ENCODE peak calls at places on chromosome 5, in four cellular contexts. M is AG10803, Y is left ventricle myocardium inferior, W is coronary artery. C is an unnamed sample.

GRCh38 chr5:173228639-173229380 is 6.2 kb downstream of the NKX2-5 start:
- DNase-seq in Y (no peak), W (no peak), M (no peak), C (no peak)

GRCh38 chr5:39364367-39364766 is at the start of gene C9:
- DNase-seq in Y (no peak), W (no peak), M (no peak), C (no peak)

GRCh38 chr5:78964889-78965288 is 20.2 kb downstream of the ARSB start:
- DNase-seq in M (peak), W (no peak), Y (no peak), C (no peak)

GRCh38 chr5:77398896-77399295 is 93.2 kb downstream of the WDR41 start:
- DNase-seq in M (peak), W (no peak), Y (no peak), C (no peak)

GRCh38 chr5:12023614-12024241 is 119.5 kb upstream of the CTNND2 start:
- DNase-seq in Y (no peak), W (no peak), M (peak), C (no peak)

GRCh38 chr5:173451031-173451430 is 122.8 kb upstream of the STC2 start:
- DNase-seq in M (no peak), Y (no peak), W (no peak), C (no peak)

GRCh38 chr5:74256947-74257573 is 383.5 kb downstream of the ENC1 start:
- DNase-seq in W (no peak), M (no peak), Y (no peak), C (no peak)

GRCh38 chr5:65907138-65907537 is 19.2 kb upstream of the ERBIN start:
- DNase-seq in Y (no peak), W (no peak), M (peak), C (no peak)

GRCh38 chr5:65482727-65483473 is 1.2 kb upstream of the ADAMTS6 start:
- DNase-seq in M (peak), Y (no peak), W (no peak), C (no peak)

GRCh38 chr5:151239237-151239861 is 13.6 kb upstream of the GM2A start:
- DNase-seq in W (peak), M (peak), Y (peak), C (peak)

GRCh38 chr5:93574939-93575241 is 6.1 kb downstream of the NR2F1-AS1 start:
- DNase-seq in Y (no peak), W (no peak), M (no peak), C (no peak)

GRCh38 chr5:137303509-137303908 is 195.6 kb downstream of the SPOCK1 start:
- DNase-seq in Y (no peak), W (no peak), M (no peak), C (no peak)

GRCh38 chr5:15762668-15763067 is 262.7 kb downstream of the FBXL7 start:
- DNase-seq in Y (no peak), M (no peak), W (no peak), C (no peak)

GRCh38 chr5:173707392-173707791 is 90.9 kb upstream of the BOD1 start:
- DNase-seq in M (peak), Y (peak), W (peak), C (peak)

GRCh38 chr5:100643473-100643872 is 108.3 kb downstream of the FAM174A start:
- DNase-seq in M (no peak), Y (no peak), W (no peak), C (no peak)

GRCh38 chr5:126777257-126777973 is 479 bp downstream of the LMNB1 start:
- DNase-seq in M (peak), Y (peak), W (no peak), C (peak)

GRCh38 chr5:29649321-29649720 is 1544.2 kb upstream of the CDH6 start:
- DNase-seq in Y (no peak), M (no peak), W (no peak), C (no peak)

GRCh38 chr5:35136386-35136785 is 88.6 kb upstream of the AGXT2 start:
- DNase-seq in W (no peak), Y (no peak), M (peak), C (no peak)

DNA sequence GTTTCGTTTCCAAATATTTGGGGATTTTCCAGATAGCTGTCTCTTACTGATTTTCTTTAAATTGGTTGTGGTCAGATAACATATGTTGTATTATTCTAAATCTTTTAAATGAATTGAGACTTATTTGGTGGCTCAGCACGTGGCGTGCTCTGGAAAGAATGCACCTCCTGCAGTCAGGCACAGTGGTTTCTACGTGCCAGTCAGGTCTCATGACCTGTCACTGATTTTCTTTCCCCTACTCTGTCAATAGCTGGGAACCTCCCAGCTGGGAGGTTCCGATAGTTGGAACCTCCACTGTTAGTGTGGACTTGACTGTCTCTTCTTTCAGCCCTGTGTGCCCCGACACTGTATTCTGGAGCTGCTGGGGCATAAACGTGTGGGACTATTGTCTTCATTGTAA is 27.6 kb downstream of the TRIP13 start:
- DNase-seq in W (no peak), M (no peak), Y (no peak), C (no peak)
- H3K4me3 ChIP-seq in W (no peak), M (no peak), Y (no peak), C (no peak)

DNA sequence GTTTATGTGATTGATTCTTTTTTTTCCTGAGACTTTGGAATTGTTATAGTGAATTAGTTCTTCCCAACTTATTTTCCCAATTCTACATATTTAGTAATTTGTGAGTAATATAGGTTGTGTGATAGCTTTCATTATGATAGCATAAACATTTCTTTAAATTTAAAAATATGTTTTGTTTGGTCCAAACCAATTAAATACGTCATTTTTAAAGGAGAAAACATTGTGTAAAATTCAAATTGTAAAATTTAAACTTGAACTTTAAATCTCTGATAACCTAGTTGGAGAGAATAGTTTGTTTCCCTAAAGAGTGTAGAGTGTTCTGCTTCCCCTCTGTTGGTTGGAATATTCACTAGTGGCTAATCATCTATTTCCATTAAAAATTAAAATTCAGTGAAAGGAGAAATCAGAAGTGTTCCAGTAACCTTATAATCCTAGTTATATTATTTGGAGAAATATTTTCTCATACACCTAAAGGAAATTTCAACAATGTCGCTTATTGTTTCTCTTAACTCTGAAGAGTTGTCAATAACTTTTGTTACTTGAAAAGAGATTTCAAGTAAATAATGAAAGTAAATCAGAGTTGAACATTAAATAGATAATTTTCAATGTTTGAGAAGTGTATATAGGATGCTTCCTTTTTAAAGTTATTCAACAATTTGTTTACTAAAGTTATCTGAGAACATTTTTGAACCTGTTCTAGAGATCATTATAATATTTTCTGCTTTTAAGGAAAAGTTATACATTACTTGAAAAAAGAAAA is 2.9 kb downstream of the NIPBL start:
- DNase-seq in W (no peak), Y (no peak), M (no peak), C (no peak)
- H3K4me3 ChIP-seq in W (peak), Y (peak), M (peak), C (peak)

GRCh38 chr5:139758510-139759036 is 37.0 kb upstream of the PSD2 start:
- DNase-seq in Y (no peak), W (no peak), M (no peak), C (no peak)
- H3K4me3 ChIP-seq in Y (no peak), W (no peak), M (no peak), C (no peak)

DNA sequence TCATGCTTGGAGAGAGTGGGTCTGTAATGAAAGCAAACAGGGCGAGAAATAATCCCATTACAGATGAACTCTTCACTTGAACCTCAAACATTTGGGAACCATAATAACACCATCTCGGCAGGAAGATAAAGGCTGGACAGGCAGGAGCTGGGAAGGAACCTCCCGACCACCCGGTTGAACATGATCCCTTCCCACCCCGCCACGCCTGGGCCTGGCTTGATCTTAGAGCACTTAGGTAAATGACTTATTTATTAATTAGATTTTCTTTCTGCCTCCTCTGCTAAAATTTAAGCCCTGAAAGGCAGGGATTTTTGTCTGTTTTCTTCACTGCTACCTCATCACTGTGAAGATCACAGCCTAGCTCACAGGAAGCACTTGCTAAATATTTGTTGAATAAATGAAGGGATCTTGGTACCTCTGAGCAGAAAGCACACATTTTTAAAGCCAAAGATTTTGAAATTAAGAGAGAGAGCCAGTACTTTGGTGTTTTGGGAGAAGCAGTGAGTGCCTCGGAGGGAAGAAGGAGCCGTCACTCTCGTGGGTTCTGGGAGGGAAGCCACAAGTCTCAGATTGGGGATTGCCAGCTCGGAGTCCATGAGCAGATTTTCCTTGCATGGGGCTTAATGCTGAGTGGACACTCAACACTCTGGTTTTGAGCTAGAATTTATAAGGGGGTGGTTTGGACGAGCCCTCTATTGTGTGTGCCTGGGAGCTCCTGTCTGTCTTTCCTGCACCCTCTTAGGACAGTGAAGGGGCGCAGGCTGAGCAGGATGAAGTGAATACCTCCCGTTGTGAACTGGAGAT is 133.3 kb downstream of the MACROH2A1 start:
- DNase-seq in M (no peak), Y (no peak), W (no peak), C (no peak)
- H3K4me3 ChIP-seq in M (no peak), Y (no peak), W (no peak), C (no peak)

GRCh38 chr5:97011567-97011966 is 75.7 kb downstream of the LNPEP start:
- DNase-seq in Y (no peak), W (no peak), M (no peak), C (no peak)
- H3K4me3 ChIP-seq in Y (no peak), W (no peak), M (no peak), C (no peak)

GRCh38 chr5:150085191-150085912 is 1.0 kb downstream of the CSF1R start:
- DNase-seq in W (peak), Y (no peak), M (no peak), C (no peak)
- H3K4me3 ChIP-seq in W (peak), Y (peak), M (no peak), C (no peak)

GRCh38 chr5:165834922-165835321 is 2329.5 kb downstream of the MAT2B start:
- DNase-seq in M (no peak), W (no peak), Y (no peak), C (no peak)

DNA sequence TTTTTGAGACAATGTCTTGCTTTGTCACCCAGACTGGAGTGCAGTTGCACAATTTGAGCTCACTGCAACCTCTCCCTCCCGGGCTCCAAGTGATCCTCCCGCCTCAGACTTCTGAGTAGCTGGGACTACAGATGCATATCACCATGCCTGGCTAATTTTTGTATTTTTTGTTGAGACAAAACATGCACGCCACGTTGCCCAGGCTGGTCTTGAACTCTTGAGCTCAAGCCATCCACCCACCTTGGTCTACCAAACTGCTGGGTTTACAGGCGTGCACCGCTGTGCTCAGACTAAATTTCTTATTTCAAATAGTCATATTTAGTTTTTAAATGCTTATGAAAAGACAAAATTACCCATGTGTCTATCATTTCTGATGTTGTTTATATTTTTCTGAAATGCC is 2324.1 kb downstream of the MAT2B start:
- DNase-seq in M (no peak), W (no peak), Y (no peak), C (no peak)
- H3K4me3 ChIP-seq in M (no peak), W (no peak), Y (no peak), C (no peak)

GRCh38 chr5:165616550-165617430 is 2111.4 kb downstream of the MAT2B start:
- DNase-seq in M (no peak), Y (no peak), W (no peak), C (no peak)
- H3K4me3 ChIP-seq in M (no peak), Y (no peak), W (no peak), C (no peak)

DNA sequence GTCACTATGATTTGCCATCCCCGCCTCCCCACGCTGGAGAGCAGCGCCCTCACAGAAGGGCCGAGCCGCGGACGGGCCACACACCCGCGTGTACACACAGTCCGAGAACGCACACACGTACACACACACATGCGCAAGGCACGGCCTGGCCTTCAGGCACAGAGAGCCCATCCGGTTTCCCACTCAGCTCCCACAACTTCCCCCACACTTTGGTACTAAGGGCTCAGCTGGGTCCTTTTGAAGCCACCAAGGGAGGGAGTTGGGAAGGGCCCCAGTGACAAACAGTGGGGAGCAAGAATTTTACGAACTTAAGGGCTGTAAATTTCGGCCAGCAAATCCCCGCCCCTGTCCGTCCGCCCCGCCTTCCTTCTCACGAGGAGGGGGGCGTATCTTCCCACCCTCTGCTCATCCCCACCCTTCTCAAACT is 133.3 kb upstream of the HAND1 start:
- DNase-seq in W (no peak), M (peak), Y (no peak), C (peak)
- H3K4me3 ChIP-seq in W (peak), M (peak), Y (peak), C (no peak)

DNA sequence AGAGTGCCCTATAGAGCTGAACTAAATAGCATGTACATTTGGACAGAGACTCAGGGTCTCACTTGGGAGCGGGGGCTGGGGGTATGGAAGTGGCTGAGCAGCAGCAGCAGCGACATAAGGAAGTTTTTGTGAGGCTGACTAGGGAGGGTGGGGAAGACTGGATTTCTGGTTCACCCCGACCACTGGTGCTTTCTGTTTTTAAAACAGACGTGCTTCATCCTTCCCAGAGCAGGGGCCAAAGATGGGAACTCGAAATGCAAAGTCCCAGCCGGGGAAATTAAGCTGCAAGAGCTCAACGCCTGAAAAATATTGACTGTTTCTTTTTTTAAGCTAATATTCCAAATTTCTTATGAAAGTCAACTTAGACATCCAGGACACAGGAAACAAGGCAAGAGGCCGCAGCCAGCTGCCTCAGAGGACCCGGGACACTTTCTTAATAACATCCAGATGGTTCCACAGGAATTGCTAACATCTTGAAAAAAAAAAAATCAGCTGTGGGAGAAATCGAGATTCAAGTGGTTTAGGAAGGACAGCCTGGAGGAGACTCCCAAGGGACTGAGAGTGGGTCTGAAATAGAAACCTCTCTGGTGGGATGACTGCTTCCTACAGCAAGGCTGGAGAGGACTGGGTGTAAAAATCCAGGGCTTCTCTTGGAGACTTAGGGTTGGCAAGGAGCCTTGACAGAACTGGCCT is 145.0 kb downstream of the FGF1 start:
- DNase-seq in Y (peak), W (no peak), M (peak), C (no peak)
- H3K4me3 ChIP-seq in Y (no peak), W (peak), M (peak), C (no peak)